ENCODE peak calls at places on chromosome 13, in seven cellular contexts. X is B cell, T is AG04449, S is NB4, M is OCI-LY7, B is endodermal cell, H is neural crest cell. C is an unnamed sample.

GRCh38 chr13:112442483-112443090 is 66.4 kb downstream of the SPACA7 start:
- DNase-seq in M (no peak), S (peak), B (peak), X (no peak), T (no peak), H (no peak), C (no peak)

GRCh38 chr13:46797468-46798237 is 692 bp upstream of the ESD start:
- DNase-seq in T (no peak), H (no peak), S (peak), B (no peak), X (no peak), M (no peak), C (no peak)

GRCh38 chr13:51844862-51845573 is at the start of gene TMEM272:
- DNase-seq in H (peak), T (no peak), S (peak), B (peak), M (peak), X (no peak), C (peak)

GRCh38 chr13:76852991-76853390 is 33.2 kb downstream of the KCTD12 start:
- DNase-seq in H (no peak), B (no peak), M (no peak), X (no peak), S (no peak), T (no peak), C (peak)

GRCh38 chr13:34361528-34361927 is 543.6 kb downstream of the RFC3 start:
- DNase-seq in T (peak), S (no peak), X (no peak), B (no peak), H (no peak), M (no peak), C (no peak)

GRCh38 chr13:28492527-28493367 is 2.2 kb downstream of the FLT1 start:
- DNase-seq in X (no peak), T (no peak), M (no peak), B (no peak), S (peak), H (no peak), C (no peak)

GRCh38 chr13:114089341-114089740 is 43.1 kb downstream of the RASA3 start:
- DNase-seq in X (no peak), B (peak), S (no peak), T (no peak), M (no peak), H (no peak), C (no peak)

GRCh38 chr13:40813662-40814454 is 24.4 kb downstream of the SLC25A15 start:
- DNase-seq in T (no peak), H (no peak), X (no peak), B (peak), S (peak), M (peak), C (peak)

GRCh38 chr13:26914148-26914547 is 153.6 kb upstream of the GPR12 start:
- DNase-seq in B (no peak), X (no peak), T (no peak), H (no peak), S (no peak), M (no peak), C (no peak)

GRCh38 chr13:79919109-79919508 is 421.8 kb downstream of the SPRY2 start:
- DNase-seq in X (no peak), B (no peak), T (no peak), H (no peak), S (no peak), M (no peak), C (no peak)

GRCh38 chr13:113650731-113651148 is 7.3 kb downstream of the ATP4B start:
- DNase-seq in X (no peak), B (no peak), S (no peak), T (no peak), M (no peak), H (no peak), C (no peak)

GRCh38 chr13:102721800-102722231 is 27.0 kb upstream of the METTL21C start:
- DNase-seq in X (no peak), M (no peak), B (no peak), S (no peak), T (peak), H (no peak), C (peak)

GRCh38 chr13:24491853-24492252 is 20.7 kb downstream of the PARP4 start:
- DNase-seq in H (no peak), S (no peak), M (no peak), X (no peak), T (no peak), B (no peak), C (no peak)
- TF ChIP-seq CTCF in H (peak), S (no peak), M (no peak), X (no peak), T (no peak), B (peak), C (no peak)

DNA sequence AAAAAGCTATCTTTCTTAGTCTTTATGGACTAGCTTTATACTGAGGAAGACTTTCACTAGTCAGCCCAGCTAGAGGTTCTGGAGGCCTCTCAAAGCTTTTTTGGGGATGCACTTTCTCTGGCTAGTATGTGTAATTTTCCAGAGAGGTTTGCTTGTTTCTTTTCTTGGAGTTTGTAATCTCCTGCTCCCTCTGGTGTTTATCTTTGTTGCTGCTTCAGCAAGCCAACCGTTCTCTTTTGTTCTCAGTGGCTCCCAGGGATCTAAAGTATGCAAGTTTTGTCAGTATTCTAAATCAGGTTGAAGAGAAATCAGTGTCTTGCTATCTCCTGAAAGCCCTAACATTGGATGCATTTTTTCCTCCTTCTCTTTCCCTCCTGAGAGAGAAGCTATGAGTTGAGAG is 121.1 kb upstream of the MYO16 start:
- DNase-seq in X (no peak), H (no peak), S (peak), T (no peak), M (peak), B (peak), C (peak)
- TF ChIP-seq CTCF in X (no peak), H (peak), S (peak), T (no peak), M (peak), B (peak), C (peak)

GRCh38 chr13:30355405-30355741 is 48.0 kb upstream of the KATNAL1 start:
- DNase-seq in X (peak), S (peak), M (peak), B (peak), H (peak), T (no peak), C (no peak)
- TF ChIP-seq CTCF in X (peak), S (peak), M (peak), B (no peak), H (peak), T (peak), C (no peak)

DNA sequence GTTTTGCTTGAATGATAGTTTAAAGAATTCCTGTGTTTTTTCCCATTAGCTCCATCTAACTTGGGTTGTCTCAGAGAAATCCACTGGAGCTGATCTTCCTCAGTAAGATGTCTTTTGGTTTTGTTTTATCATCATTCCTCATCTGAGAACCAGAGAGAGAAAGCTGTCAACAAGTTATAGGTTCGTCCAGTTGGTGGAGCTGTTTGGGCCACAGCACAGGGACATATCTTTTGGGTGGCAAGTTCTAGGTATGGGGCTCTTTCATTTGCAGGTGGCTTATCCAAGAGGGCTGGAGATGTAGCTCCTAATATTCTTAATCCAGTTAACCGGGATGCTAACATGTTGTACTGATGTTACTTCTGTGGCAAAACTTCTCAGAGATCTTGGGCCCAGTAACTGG is 174.2 kb downstream of the KCNRG start:
- DNase-seq in T (no peak), S (peak), X (no peak), H (no peak), M (no peak), B (peak), C (no peak)
- TF ChIP-seq CTCF in T (no peak), S (peak), X (no peak), H (no peak), M (peak), B (peak), C (no peak)

DNA sequence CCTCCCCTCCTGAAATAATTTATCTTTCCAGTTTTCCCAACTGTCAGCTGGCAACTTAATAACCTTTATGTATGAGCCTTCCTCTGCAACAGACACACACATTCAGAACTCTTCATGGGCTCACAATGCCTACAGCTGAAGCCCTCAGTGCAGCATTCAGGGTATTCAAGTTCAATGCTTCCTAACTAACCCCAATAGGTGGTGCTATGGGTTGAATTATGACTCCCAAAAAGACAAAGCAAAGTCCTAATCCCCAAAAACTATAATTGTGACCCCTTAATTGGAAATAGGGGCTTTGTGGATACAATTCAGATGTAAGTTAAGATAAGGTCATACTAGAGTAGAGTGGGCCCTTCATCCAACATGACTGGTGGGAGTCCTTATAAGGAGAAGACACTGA is 202.2 kb downstream of the SUCLA2 start:
- DNase-seq in T (no peak), S (peak), H (no peak), M (no peak), X (no peak), B (no peak), C (peak)
- TF ChIP-seq CTCF in T (peak), S (peak), H (no peak), M (peak), X (no peak), B (peak), C (peak)

DNA sequence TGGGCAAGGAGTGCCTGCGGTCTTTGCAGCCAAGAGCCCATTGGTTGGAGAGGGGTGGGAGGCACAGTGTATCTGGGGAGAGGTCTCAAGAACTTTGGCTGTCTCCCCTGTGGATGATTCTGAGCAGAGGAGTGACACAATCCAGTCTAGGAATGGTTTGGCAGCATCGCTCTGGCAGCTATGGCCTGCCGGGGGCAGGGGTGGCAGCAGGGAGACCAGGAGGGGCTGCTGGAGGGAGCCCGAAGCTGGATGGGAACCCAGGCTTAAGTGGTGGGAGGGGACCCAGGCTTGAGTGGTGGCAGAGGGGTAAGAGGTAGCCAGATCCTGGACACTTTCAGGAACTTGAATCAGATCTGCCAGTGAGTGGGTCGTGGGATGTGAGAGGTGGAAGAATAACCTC is 30.1 kb upstream of the C1QTNF9 start:
- DNase-seq in T (no peak), B (peak), S (no peak), H (no peak), X (no peak), M (no peak), C (no peak)
- TF ChIP-seq CTCF in T (no peak), B (no peak), S (no peak), H (no peak), X (no peak), M (no peak), C (no peak)

DNA sequence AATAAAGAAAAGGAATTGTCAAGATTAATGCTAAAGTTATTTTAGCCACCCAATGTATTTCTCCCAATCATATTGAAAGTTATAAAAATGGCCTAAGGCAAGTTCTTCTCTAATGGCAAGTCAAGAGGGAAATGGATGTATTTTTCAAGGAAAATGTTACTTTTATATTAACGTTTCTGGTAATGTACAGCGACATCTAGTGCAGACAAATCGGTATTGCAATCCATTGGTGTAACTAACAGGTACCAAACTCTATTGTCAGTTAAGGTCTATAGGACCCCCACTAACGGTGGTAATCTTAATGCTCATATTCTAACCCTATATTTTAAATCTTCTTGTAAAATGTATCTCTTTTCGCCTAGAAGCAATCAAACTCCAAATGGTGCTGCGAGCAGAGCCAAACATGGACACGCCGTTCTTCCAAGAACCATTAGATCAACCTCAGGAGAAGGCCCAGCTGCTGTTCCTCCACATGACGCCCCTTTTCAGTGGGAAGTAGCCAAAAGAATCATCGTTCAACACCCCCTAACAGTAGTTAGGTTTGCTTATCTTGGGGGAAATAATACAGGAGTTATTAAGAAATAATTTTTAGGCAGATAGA is 98.5 kb upstream of the PABPC3 start:
- DNase-seq in S (peak), H (peak), T (no peak), X (no peak), B (no peak), M (peak), C (peak)
- TF ChIP-seq CTCF in S (peak), H (peak), T (peak), X (peak), B (peak), M (peak), C (peak)